ENCODE peak calls at places on chromosomes 13 and 19, in seven cellular contexts. C is heart right ventricle; P is NCI-H1105 treated with DMSO at 0.1 percent for 48 hours; F is frontal cortex; E is GM04503; H is activated T-cell treated with anti-CD3 and anti-CD28 coated beads, Interleukin-2, amount 50 U/mL, for 72 hours; S is stimulated activated CD4-positive, alpha-beta T cell treated with anti-CD3 and anti-CD28 coated beads, Interleukin-1b, Interleukin-23, amount 100 ng/mL, for 1 hour. A is an unnamed sample.

GRCh38 chr19:40529093-40529954 is 47.3 kb upstream of the SHKBP1 start:
- DNase-seq in E (no peak), P (peak; percentile 86), F (peak; percentile 99), S (peak; percentile 78), H (peak; percentile 96), C (peak; percentile 81), A (peak; percentile 65)

GRCh38 chr19:51439021-51439465 is 19.2 kb downstream of the SIGLEC8 start:
- DNase-seq in S (no peak), C (no peak), E (no peak), F (no peak), P (no peak), H (peak; percentile 65), A (no peak)

GRCh38 chr19:41699231-41699967 is 9.0 kb upstream of the CEACAM5 start:
- DNase-seq in E (no peak), C (no peak), S (no peak), F (no peak), P (no peak), H (no peak), A (no peak)

GRCh38 chr13:111278258-111278657 is 42.2 kb upstream of the TEX29 start:
- DNase-seq in H (no peak), F (no peak), E (no peak), S (no peak), C (no peak), P (no peak), A (no peak)

GRCh38 chr13:32735859-32736258 is 149.6 kb downstream of the PDS5B start:
- DNase-seq in F (no peak), E (no peak), P (no peak), C (no peak), S (no peak), H (no peak), A (no peak)

GRCh38 chr19:55462722-55463121 is 1.3 kb upstream of the ISOC2 start:
- DNase-seq in C (no peak), F (no peak), S (no peak), P (no peak), E (no peak), H (no peak), A (no peak)

GRCh38 chr19:56105090-56105701 is 15.9 kb downstream of the ZNF787 start:
- DNase-seq in H (peak; percentile 41), C (peak; percentile 51), E (no peak), F (peak; percentile 76), P (peak; percentile 83), S (no peak), A (peak; percentile 34)

GRCh38 chr19:47389150-47389556 is 30.2 kb downstream of the MEIS3 start:
- DNase-seq in C (no peak), P (no peak), E (no peak), H (no peak), S (no peak), F (no peak), A (peak; percentile 40)

GRCh38 chr13:35388979-35389378 is 87.5 kb downstream of the MAB21L1 start:
- DNase-seq in C (no peak), F (no peak), S (no peak), E (peak; percentile 11), P (no peak), H (no peak), A (no peak)

GRCh38 chr19:7971553-7972520 is 28.4 kb upstream of the TIMM44 start:
- DNase-seq in C (no peak), S (no peak), P (no peak), F (no peak), H (no peak), E (no peak), A (no peak)

GRCh38 chr13:36432106-36432544 is at the start of gene CCNA1:
- DNase-seq in P (peak; percentile 75), F (peak; percentile 52), S (no peak), H (peak; percentile 18), C (peak; percentile 4), E (no peak), A (no peak)

GRCh38 chr13:33076451-33076992 is 60.3 kb downstream of the KL start:
- DNase-seq in F (no peak), S (no peak), H (no peak), P (no peak), C (no peak), E (no peak), A (no peak)

GRCh38 chr13:106424805-106425204 is 110.7 kb downstream of the EFNB2 start:
- DNase-seq in C (no peak), P (no peak), H (no peak), E (no peak), F (no peak), S (no peak), A (no peak)

GRCh38 chr19:33677745-33678426 is 56.1 kb downstream of the CHST8 start:
- DNase-seq in F (no peak), C (no peak), S (no peak), P (no peak), E (no peak), H (no peak), A (no peak)

GRCh38 chr19:11261431-11261901 is 858 bp downstream of the DOCK6 start:
- DNase-seq in C (no peak), H (no peak), E (no peak), S (no peak), P (no peak), F (no peak), A (no peak)

GRCh38 chr19:58059681-58060080 is 599 bp downstream of the ZNF135 start:
- DNase-seq in F (no peak), E (no peak), S (no peak), P (no peak), H (no peak), C (no peak), A (no peak)

GRCh38 chr19:597406-598315 is 8.0 kb downstream of the HCN2 start:
- DNase-seq in P (no peak), H (peak; percentile 27), C (no peak), F (no peak), S (no peak), E (no peak), A (no peak)

GRCh38 chr19:51016798-51017683 is 2.5 kb downstream of the KLK10 start:
- DNase-seq in E (no peak), C (peak; percentile 23), H (peak; percentile 65), S (peak; percentile 7), F (peak; percentile 75), P (peak; percentile 62), A (peak; percentile 88)

GRCh38 chr19:13329766-13330165 is 176.5 kb downstream of the CACNA1A start:
- DNase-seq in H (no peak), E (no peak), S (no peak), F (no peak), C (no peak), P (no peak), A (peak; percentile 43)

GRCh38 chr19:46727757-46728156 is 10.8 kb upstream of the PRKD2 start:
- DNase-seq in E (no peak), H (no peak), P (no peak), S (no peak), C (no peak), F (no peak), A (peak; percentile 28)

GRCh38 chr13:114047358-114047881 is 73.5 kb upstream of the C13orf46 start:
- DNase-seq in S (no peak), P (peak; percentile 50), C (no peak), E (no peak), F (no peak), H (no peak), A (no peak)

GRCh38 chr13:62747152-62747551 is 1331.5 kb upstream of the PCDH20 start:
- DNase-seq in F (no peak), P (no peak), E (no peak), H (no peak), S (no peak), C (no peak), A (no peak)

GRCh38 chr19:36972594-36972993 is 56.5 kb downstream of the ZNF568 start:
- DNase-seq in F (no peak), H (no peak), P (no peak), C (no peak), S (no peak), E (no peak), A (no peak)

GRCh38 chr19:42352216-42352892 is 26.9 kb downstream of the MEGF8 start:
- DNase-seq in H (no peak), F (peak; percentile 65), S (no peak), P (peak; percentile 91), C (no peak), E (no peak), A (no peak)

GRCh38 chr19:38371081-38371480 is 3.3 kb upstream of the PSMD8 start:
- DNase-seq in C (no peak), H (no peak), P (no peak), S (no peak), E (no peak), F (no peak), A (no peak)

GRCh38 chr13:107395927-107396757 is 819.2 kb downstream of the LIG4 start:
- DNase-seq in E (no peak), H (no peak), S (no peak), C (no peak), P (no peak), F (no peak), A (no peak)

A was measured in PC-9.